ENCODE peak calls at places on chromosome 14, in four cellular contexts. B is esophagus muscularis mucosa, C is spleen, L is H1. H is an unnamed sample. For H3K27me3, the result is how much of the 10 kb centered on the place peaks cover.

GRCh38 chr14:99266181-99267178 is 5.5 kb downstream of the BCL11B start:
- DNase-seq in B (no peak), C (peak), L (peak), H (peak)

GRCh38 chr14:77212933-77213656 is 31.5 kb downstream of the TMEM63C start:
- DNase-seq in B (no peak), C (no peak), L (peak), H (peak)

GRCh38 chr14:31038521-31039166 is 12.5 kb upstream of the STRN3 start:
- DNase-seq in B (peak), C (no peak), L (no peak), H (no peak)

GRCh38 chr14:37232907-37233481 is 35.3 kb downstream of the MIPOL1 start:
- DNase-seq in B (no peak), C (no peak), L (no peak), H (no peak)

GRCh38 chr14:97369901-97370300 is 572.7 kb downstream of the VRK1 start:
- DNase-seq in B (no peak), C (no peak), L (no peak), H (no peak)

GRCh38 chr14:79011091-79011919 is 841.1 kb downstream of the NRXN3 start:
- DNase-seq in B (no peak), C (no peak), L (no peak), H (no peak)

GRCh38 chr14:69300601-69301221 is 40.8 kb downstream of the GALNT16 start:
- DNase-seq in B (no peak), C (peak), L (peak), H (no peak)

GRCh38 chr14:89351958-89352404 is 65.1 kb downstream of the FOXN3 start:
- DNase-seq in B (peak), C (no peak), L (peak), H (no peak)

GRCh38 chr14:22047105-22047504 is 373.5 kb upstream of the OR4E1 start:
- DNase-seq in B (no peak), C (no peak), L (no peak), H (no peak)

GRCh38 chr14:72850360-72850759 is 43.5 kb downstream of the DPF3 start:
- DNase-seq in B (no peak), C (no peak), L (no peak), H (no peak)

GRCh38 chr14:21024668-21025373 is at the start of gene NDRG2:
- DNase-seq in B (peak), C (peak), L (peak), H (peak)

GRCh38 chr14:105908006-105908405 is 381.6 kb downstream of the TMEM121 start:
- DNase-seq in B (no peak), C (no peak), L (no peak), H (no peak)

GRCh38 chr14:92425101-92425500 is 88.5 kb upstream of the RIN3 start:
- DNase-seq in B (no peak), C (no peak), L (no peak), H (no peak)

GRCh38 chr14:52277552-52277951 is 10.1 kb downstream of the PTGDR start:
- DNase-seq in B (no peak), C (no peak), L (no peak), H (no peak)

GRCh38 chr14:72543325-72543724 is 350.6 kb downstream of the DPF3 start:
- DNase-seq in B (no peak), C (no peak), L (no peak), H (no peak)

GRCh38 chr14:61287196-61287595 is 6.1 kb upstream of the TMEM30B start:
- DNase-seq in B (peak), C (no peak), L (no peak), H (no peak)

GRCh38 chr14:89215166-89215940 is 201.7 kb downstream of the FOXN3 start:
- DNase-seq in B (no peak), C (no peak), L (no peak), H (no peak)

GRCh38 chr14:31283153-31283552 is 75.6 kb upstream of the HECTD1 start:
- DNase-seq in B (no peak), C (no peak), L (no peak), H (no peak)

GRCh38 chr14:64040044-64040443 is 187.2 kb downstream of the SYNE2 start:
- DNase-seq in B (no peak), C (no peak), L (no peak), H (no peak)

GRCh38 chr14:20801726-20802125 is 918 bp downstream of the RNASE1 start:
- DNase-seq in B (no peak), C (no peak), L (no peak), H (no peak)

GRCh38 chr14:76550534-76550933 is 174.6 kb downstream of the ESRRB start:
- DNase-seq in B (no peak), C (no peak), L (no peak), H (no peak)

GRCh38 chr14:68442828-68443460 is 349.9 kb downstream of the ZFP36L1 start:
- DNase-seq in B (no peak), C (no peak), L (no peak), H (no peak)

GRCh38 chr14:73424453-73424852 is 33.9 kb downstream of the NUMB start:
- DNase-seq in B (no peak), C (no peak), L (no peak), H (no peak)

GRCh38 chr14:86038401-86038985 is 508.5 kb downstream of the FLRT2 start:
- DNase-seq in B (no peak), C (peak), L (peak), H (no peak)

GRCh38 chr14:105496831-105497591 is 6.0 kb downstream of the TEDC1 start:
- DNase-seq in B (no peak), C (no peak), L (no peak), H (peak)

GRCh38 chr14:42140831-42141279 is 534.2 kb downstream of the LRFN5 start:
- DNase-seq in B (no peak), C (no peak), L (no peak), H (no peak)

GRCh38 chr14:50792634-50793068 is 38.3 kb downstream of the NIN start:
- DNase-seq in B (peak), C (no peak), L (no peak), H (no peak)

GRCh38 chr14:90336401-90336800 is 4.7 kb upstream of the NRDE2 start:
- DNase-seq in B (no peak), C (no peak), L (no peak), H (no peak)

GRCh38 chr14:51002406-51002984 is 58.2 kb upstream of the PYGL start:
- DNase-seq in B (no peak), C (no peak), L (no peak), H (no peak)

GRCh38 chr14:58730793-58731464 is 93.2 kb downstream of the DACT1 start:
- DNase-seq in B (no peak), C (no peak), L (no peak), H (no peak)

GRCh38 chr14:91613459-91614145 is 103.5 kb upstream of the PPP4R3A start:
- DNase-seq in B (no peak), C (no peak), L (no peak), H (no peak)

GRCh38 chr14:25340882-25341281 is 290.9 kb upstream of the STXBP6 start:
- DNase-seq in B (no peak), C (no peak), L (no peak), H (no peak)

GRCh38 chr14:69539631-69540410 is 34.9 kb downstream of the CCDC177 start:
- DNase-seq in B (no peak), C (no peak), L (no peak), H (peak)

GRCh38 chr14:24113801-24114535 is 609 bp upstream of the DCAF11 start:
- DNase-seq in B (peak), C (peak), L (peak), H (peak)
- TF ChIP-seq POLR2AphosphoS5 in B (no peak), C (peak), L (no peak), H (peak)

DNA sequence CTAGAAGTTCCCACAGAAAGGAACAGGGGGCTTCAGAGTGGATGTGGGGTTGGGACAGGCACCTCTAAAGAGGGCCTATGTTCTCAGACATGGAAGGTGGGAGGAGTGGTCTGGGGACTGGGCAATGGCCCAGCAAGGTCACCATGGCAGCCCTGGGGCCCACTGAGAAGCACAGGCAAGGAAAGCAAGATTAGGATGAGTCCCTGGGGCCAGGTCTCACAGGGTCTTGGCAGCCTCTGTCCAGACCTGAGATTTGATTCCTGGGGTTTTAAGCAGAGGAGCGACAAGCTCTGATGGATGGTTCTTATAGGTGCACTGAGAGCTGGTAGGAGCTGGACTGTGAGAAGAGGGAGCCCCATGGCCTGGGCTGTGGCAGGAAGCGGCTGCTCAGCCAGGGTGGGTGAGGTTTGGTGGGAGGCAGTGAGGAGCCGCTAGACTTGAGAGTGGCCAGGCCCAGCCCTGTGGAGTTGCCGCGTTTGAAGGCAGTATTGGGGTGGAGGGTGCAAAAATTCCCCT is 44.0 kb downstream of the DLK1 start:
- DNase-seq in B (no peak), C (peak), L (no peak), H (no peak)
- H3K27me3 ChIP-seq in B (under half), C (under half), L (under half), H (under half)

GRCh38 chr14:23567186-23568020 is at the start of gene AP1G2:
- DNase-seq in B (peak), C (peak), L (peak), H (peak)
- TF ChIP-seq POLR2A in B (no peak), C (no peak), L (peak), H (peak)

GRCh38 chr14:93984987-93985410 is 8.6 kb upstream of the ASB2 start:
- DNase-seq in B (no peak), C (no peak), L (peak), H (no peak)
- TF ChIP-seq POLR2AphosphoS5 in B (peak), C (no peak), L (no peak), H (no peak)

DNA sequence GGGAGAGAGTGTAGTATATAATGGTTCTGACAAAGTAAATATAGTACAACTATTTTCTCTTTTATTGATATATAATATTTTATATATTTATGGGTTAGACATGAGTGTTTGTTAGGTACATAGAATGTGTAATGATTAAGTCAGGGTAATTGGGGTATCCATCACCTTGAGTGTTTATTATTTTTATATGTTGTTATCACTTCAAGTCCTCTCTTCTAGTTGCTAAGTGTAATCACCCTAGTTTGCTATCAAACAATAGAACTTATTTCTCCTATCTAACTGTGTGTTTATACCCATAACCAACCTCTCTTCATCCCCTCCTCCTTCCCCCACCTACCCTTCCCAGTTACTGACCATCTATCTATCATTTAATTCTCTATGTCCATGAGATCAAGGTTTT is 64.2 kb downstream of the BRMS1L start:
- DNase-seq in B (no peak), C (no peak), L (no peak), H (no peak)
- H3K27me3 ChIP-seq in B (under half), C (under half), L (under half), H (under half)

H was measured in upper lobe of left lung.